ENCODE peak calls at places on chromosomes 13 and 19, in ten cellular contexts. U is endothelial cell of umbilical vein, R is heart left ventricle, W is HCT116, F is breast epithelium, Q is IMR-90, G is prostate gland, B is body of pancreas, V is NB4, E is stomach. P is an unnamed sample.

GRCh38 chr13:32878172-32878571 is 138.1 kb upstream of the KL start:
- DNase-seq in Q (peak; percentile 73), F (no peak), B (no peak), G (no peak), E (no peak), V (no peak), R (no peak), U (no peak), W (no peak), P (no peak)

GRCh38 chr19:813359-814107 is 8.2 kb downstream of the PLPPR3 start:
- DNase-seq in R (peak; percentile 22), B (no peak), E (no peak), W (no peak), G (no peak), Q (no peak), U (no peak), F (no peak), V (no peak), P (peak; percentile 84)

GRCh38 chr13:86464193-86464592 is 665.0 kb upstream of the SLITRK6 start:
- DNase-seq in G (no peak), E (no peak), V (peak; percentile 14), R (no peak), Q (no peak), B (no peak), F (no peak), U (no peak), W (no peak), P (no peak)

GRCh38 chr13:35549481-35549880 is 73.0 kb upstream of the MAB21L1 start:
- DNase-seq in V (no peak), F (no peak), G (no peak), Q (peak; percentile 43), R (no peak), U (peak; percentile 75), E (no peak), W (no peak), B (no peak), P (no peak)

GRCh38 chr13:111586291-111586690 is 265.8 kb downstream of the TEX29 start:
- DNase-seq in V (no peak), R (no peak), F (no peak), Q (no peak), B (no peak), U (no peak), E (peak; percentile 7), W (no peak), G (no peak), P (peak; percentile 69)

GRCh38 chr19:24053601-24054000 is 33.4 kb upstream of the ZNF254 start:
- DNase-seq in B (no peak), W (no peak), F (no peak), R (no peak), U (no peak), E (no peak), V (no peak), G (no peak), Q (no peak), P (no peak)

GRCh38 chr13:111623743-111624505 is 303.5 kb downstream of the TEX29 start:
- DNase-seq in B (no peak), G (no peak), F (no peak), V (peak; percentile 67), E (no peak), U (no peak), R (no peak), Q (no peak), W (no peak), P (no peak)

GRCh38 chr13:41603917-41604316 is 146.6 kb downstream of the RGCC start:
- DNase-seq in E (no peak), U (peak; percentile 69), W (peak; percentile 29), G (no peak), B (no peak), R (peak; percentile 38), V (peak; percentile 10), Q (peak; percentile 78), F (no peak), P (no peak)

GRCh38 chr19:16293133-16294085 is 31.2 kb upstream of the KLF2 start:
- DNase-seq in U (peak; percentile 88), V (peak; percentile 93), E (peak; percentile 66), Q (peak; percentile 99), F (peak; percentile 61), G (peak; percentile 11), W (no peak), B (peak; percentile 74), R (peak; percentile 84), P (no peak)

GRCh38 chr19:8396563-8397203 is 6.5 kb downstream of the RAB11B start:
- DNase-seq in G (peak; percentile 54), B (peak; percentile 76), R (peak; percentile 75), E (peak; percentile 75), V (peak; percentile 90), F (peak; percentile 79), Q (peak; percentile 39), U (peak; percentile 74), W (no peak), P (peak; percentile 88)

GRCh38 chr13:65959305-65959704 is 1270.8 kb downstream of the PCDH9 start:
- DNase-seq in R (no peak), E (no peak), V (no peak), G (no peak), U (no peak), B (no peak), F (no peak), Q (peak; percentile 28), W (no peak), P (no peak)

GRCh38 chr19:16290692-16291091 is 33.9 kb upstream of the KLF2 start:
- DNase-seq in Q (no peak), E (no peak), F (no peak), W (no peak), R (peak; percentile 63), B (no peak), U (peak; percentile 89), V (no peak), G (no peak), P (no peak)

GRCh38 chr13:100546713-100547405 is 41.7 kb downstream of the GGACT start:
- DNase-seq in F (no peak), U (no peak), Q (no peak), G (no peak), E (no peak), B (no peak), W (no peak), V (no peak), R (no peak), P (no peak)

DNA sequence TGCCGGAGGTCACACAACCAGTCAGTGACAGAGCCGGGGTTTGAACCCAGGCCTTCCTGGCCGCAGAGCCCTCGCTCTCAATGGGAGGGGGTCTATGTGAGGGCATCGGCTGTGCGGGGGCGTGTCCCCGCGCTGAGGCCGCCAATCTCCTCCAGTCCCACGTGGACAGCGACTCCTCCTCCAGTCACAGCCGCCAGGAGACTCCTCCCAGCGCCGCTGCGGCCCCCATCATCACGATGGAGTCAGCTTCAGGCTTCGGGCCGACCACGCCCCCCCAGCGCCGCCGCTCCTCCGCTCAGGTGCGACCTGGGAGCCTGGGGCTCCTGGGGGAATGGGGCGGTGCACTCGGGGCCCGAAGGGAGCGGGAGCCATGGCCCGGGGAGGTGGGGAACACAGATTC is 6.0 kb downstream of the SPRED3 start:
- DNase-seq in U (peak; percentile 13), V (no peak), W (no peak), F (no peak), E (no peak), B (no peak), R (no peak), Q (no peak), G (no peak), P (no peak)
- H3K4me3 ChIP-seq in U (no peak overlapping the region), V (no peak overlapping the region), W (no peak overlapping the region), F (no peak overlapping the region), E (no peak overlapping the region), B (no peak overlapping the region), R (peak overlapping the region; percentile 10), Q (no peak overlapping the region), G (no peak overlapping the region), P (no peak overlapping the region)

DNA sequence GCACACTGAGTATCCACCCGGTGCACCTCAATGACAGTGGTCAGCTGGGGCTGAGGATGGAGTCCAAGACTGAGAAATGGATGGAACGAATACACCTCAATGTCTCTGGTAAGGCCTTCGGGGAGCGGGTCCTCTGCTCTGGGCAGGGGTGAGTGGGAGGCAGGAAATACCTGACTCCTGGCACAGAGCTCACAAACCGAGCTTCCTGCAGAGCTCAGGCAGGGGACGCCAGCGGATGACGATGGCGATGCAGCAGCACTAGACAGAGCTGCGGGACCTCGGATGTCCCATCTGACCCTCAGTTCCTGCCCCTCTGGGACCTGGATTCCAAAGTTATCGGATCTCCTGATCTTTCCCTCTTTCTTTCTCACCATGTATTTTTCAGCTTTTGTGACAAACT is 3.8 kb downstream of the CD22 start:
- DNase-seq in R (no peak), U (no peak), G (no peak), W (no peak), Q (no peak), E (no peak), V (no peak), F (no peak), B (no peak), P (no peak)
- TF ChIP-seq CTCF in R (no peak), U (no peak), G (no peak), W (no peak), Q (no peak), E (no peak), V (no peak), F (no peak), B (no peak), P (no peak)

DNA sequence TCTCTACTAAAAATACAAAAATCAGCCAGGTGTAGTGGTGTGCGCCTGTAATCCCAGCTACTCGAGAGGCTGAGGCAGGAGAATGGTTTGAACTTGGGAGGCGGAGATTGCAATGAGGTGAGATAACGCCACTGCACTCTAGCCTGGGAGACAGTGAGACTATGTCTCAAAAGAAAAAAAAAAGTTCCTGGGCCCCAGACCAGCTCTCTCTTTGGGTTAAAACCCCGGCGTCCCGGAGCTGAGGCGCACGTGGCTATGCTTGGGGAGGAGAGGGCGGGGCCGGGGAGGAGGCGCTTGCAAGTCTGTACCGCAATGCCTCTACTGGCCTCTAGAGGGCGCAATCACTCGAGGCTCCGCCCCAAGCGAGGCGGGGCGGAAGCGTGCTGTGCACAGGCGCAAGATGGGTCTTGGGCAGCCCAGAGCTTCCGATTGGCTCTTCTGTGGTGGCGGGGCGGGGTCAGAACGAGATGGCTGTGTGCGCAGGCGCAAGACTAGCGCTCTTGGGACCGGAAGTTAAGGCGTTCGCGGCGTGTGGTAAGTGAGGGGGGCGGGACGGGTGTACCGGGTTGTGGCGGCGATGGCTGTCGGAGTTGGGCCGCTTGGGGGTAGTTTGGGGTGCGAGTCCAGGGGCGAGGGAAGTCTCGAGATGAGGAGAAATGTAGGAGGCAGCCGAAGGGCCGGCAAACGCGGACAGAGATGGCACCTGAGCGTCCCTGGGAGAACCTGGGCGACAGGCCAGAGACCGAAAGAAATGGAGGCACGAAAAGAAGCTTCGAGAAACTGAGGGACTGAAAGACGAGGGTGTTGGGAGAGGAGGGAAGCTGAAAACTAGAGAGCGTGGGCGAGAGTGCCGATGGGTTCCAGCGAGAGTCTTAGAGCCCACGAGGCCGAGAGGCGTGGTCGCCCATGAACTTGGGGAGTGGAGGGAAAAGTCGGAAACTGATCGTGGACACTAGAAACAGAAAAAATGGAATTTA is at the start of gene DHX34:
- DNase-seq in R (peak; percentile 98), B (peak; percentile 99), G (peak; percentile 96), Q (peak; percentile 99), F (peak; percentile 98), W (peak; percentile 98), E (peak; percentile 99), U (peak; percentile 100), V (peak; percentile 100), P (peak; percentile 98)
- TF ChIP-seq POLR2A in R (peak; percentile 72), B (peak; percentile 89), G (peak; percentile 62), Q (peak; percentile 69), F (peak; percentile 77), W (peak; percentile 74), E (no peak), U (peak; percentile 79), V (peak; percentile 98), P (peak; percentile 50)

DNA sequence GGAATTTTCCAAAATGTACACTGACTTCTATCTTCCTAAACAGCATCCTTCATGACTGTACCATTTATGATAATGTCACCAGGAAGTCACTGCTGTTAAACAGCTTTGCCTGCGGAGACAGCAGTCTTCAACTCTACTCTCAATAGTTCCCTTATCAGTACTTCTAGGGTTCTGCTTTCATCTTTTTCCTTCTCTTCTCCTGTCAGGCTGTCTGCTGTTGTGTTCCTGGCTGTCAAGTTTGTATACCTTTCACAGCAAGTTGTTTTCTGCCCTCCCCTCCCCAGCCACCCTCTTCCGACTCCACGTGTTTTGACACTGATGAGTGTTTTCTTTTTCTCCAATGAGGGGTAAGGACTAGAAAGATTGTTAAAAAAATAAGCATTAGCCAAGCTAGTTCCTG is 2.2 kb downstream of the UPF3A start:
- DNase-seq in Q (peak; percentile 23), F (no peak), G (no peak), U (no peak), B (no peak), E (no peak), V (peak; percentile 41), W (no peak), R (no peak), P (no peak)
- H3K4me3 ChIP-seq in Q (no peak overlapping the region), F (no peak overlapping the region), G (no peak overlapping the region), U (no peak overlapping the region), B (no peak overlapping the region), E (no peak overlapping the region), V (peak overlapping the region; percentile 8), W (no peak overlapping the region), R (no peak overlapping the region), P (no peak overlapping the region)

P was measured in upper lobe of left lung.